ENCODE peak calls at places on chromosome 11, in six cellular contexts. K, Z, N, S, M and V are unnamed samples.
A peak's percentile ranks its signal among the peaks of the same experiment; 100 is the strongest.

GRCh38 chr11:96464695-96465307 is 75.0 kb downstream of the JRKL start:
- DNase-seq in K (peak; percentile 90), Z (no peak), N (no peak), S (no peak), M (peak; percentile 87), V (no peak)

GRCh38 chr11:38791346-38791961 is 2193.4 kb upstream of the RAG2 start:
- DNase-seq in K (peak; percentile 75), Z (no peak), N (peak; percentile 42), S (peak; percentile 29), M (peak; percentile 82), V (no peak)

GRCh38 chr11:29328961-29329441 is 687.8 kb downstream of the KCNA4 start:
- DNase-seq in K (peak; percentile 77), Z (no peak), N (no peak), S (no peak), M (peak; percentile 83), V (no peak)

GRCh38 chr11:23976776-23977380 is 520.0 kb upstream of the LUZP2 start:
- DNase-seq in K (no peak), Z (no peak), N (no peak), S (no peak), M (peak; percentile 24), V (no peak)

GRCh38 chr11:133041928-133042890 is 490.1 kb downstream of the OPCML start:
- DNase-seq in K (no peak), Z (no peak), N (no peak), S (no peak), M (no peak), V (no peak)

GRCh38 chr11:79090191-79090590 is 350.6 kb downstream of the TENM4 start:
- DNase-seq in K (peak; percentile 33), Z (no peak), N (no peak), S (no peak), M (no peak), V (no peak)

GRCh38 chr11:83791557-83791956 is 505.4 kb upstream of the CCDC90B start:
- DNase-seq in K (no peak), Z (no peak), N (no peak), S (no peak), M (no peak), V (no peak)

GRCh38 chr11:102436546-102436945 is 16.0 kb downstream of the TMEM123 start:
- DNase-seq in K (no peak), Z (no peak), N (no peak), S (no peak), M (peak; percentile 37), V (no peak)

GRCh38 chr11:5596611-5597201 is at the start of gene TRIM6:
- DNase-seq in K (peak; percentile 63), Z (peak; percentile 74), N (peak; percentile 54), S (peak; percentile 51), M (peak; percentile 70), V (peak; percentile 73)

DNA sequence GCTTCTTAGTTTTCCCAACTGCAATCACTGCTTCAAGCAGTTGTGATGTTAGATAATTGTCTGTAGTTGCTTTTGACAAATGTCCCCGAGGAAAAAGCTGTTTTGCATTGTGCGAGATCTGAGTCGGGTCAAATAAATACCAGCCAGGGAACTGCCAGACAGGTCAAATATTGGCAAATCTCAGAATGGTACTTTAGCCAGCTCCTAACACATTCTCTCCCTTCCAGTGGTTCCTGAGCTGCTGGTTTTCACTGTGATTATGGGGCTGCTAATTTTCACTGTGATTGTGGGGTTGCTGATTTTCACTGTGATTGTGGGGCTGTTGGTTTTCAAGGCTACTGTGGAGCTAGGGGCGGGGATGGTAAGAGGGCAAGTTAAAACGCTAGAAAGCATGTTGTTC is 14.3 kb downstream of the RASSF10 start:
- DNase-seq in K (no peak), Z (no peak), N (no peak), S (no peak), M (no peak), V (no peak)
- TF ChIP-seq CTCF in K (no peak), Z (no peak), N (no peak), S (no peak), M (no peak), V (no peak)

DNA sequence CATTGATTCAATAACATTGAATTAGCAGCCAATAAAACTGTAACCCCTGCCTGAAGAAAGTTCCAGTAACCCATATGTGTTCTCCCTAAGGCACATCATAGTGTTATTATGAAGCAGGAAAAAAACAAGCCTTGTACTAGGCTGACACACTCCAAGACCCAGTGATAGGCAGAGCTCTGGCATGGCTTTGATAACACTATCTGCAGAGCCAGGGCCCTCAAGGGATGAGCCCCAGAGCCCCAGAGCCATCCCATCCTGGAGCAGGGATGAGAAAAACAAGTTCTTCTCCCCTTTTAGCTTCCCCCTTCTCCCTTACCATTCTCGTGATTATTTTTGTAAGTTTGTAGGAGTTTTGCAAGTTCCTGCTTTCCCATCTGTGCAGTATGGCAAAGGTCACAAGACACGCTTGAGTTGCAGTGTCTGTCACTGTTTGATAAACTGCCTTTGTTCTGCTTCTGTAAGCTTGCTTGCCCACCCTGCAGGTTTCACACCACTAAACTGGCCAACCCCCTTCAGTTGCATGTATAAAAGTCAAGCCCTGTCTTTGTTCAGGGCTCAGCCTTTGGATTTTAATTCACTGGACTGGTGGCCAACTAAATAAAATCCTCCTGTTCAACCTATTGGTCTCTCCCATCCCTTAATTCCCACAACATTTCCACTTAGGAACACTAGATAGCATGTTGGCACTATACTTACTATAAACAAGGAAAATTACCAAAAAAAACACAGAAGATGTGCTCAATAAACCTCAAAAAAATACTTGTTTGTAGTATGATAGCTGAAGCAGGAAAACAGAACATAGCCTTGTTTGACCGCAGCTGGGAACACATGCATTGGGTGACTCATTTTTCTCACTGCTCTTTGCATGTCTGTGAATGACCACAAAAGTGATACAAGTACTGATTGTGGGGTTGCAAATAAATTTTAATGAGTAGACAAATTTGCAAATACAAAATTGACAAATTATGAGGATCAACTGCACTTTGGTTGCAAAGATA is 22.5 kb upstream of the GUCY1A2 start:
- DNase-seq in K (peak; percentile 63), Z (no peak), N (no peak), S (no peak), M (peak; percentile 89), V (no peak)
- H3K4me1 ChIP-seq in K (peaks cover 19% of the 10 kb centered on the region), Z (no peaks in the 10 kb centered on the region), N (no peaks in the 10 kb centered on the region), S (no peaks in the 10 kb centered on the region), M (no peaks in the 10 kb centered on the region), V (no peaks in the 10 kb centered on the region)

DNA sequence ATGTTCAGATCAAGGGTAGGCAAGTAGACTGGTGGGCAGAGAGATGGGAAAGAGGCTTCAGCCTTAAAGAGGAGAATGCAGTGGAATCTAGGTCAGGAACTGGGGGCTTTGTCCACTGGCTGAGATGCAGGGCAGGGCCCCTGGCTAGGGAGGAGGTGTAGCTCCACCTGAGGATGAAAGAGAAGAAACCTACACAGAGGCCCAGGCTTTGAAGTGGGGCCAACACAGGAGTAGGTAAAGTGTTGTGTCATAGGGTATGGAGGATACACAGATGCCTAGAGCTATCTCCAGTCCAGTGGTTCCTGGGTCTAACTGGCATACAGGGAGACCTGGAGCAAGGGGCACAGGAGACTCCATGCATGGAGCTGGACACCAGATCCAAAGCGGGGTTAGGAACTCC is 73.5 kb downstream of the RASSF10 start:
- DNase-seq in K (no peak), Z (no peak), N (no peak), S (no peak), M (no peak), V (no peak)
- TF ChIP-seq CTCF in K (no peak), Z (no peak), N (no peak), S (no peak), M (no peak), V (no peak)

GRCh38 chr11:122656073-122656630 is 630 bp downstream of the UBASH3B start:
- DNase-seq in K (peak; percentile 65), Z (peak; percentile 70), N (peak; percentile 33), S (peak; percentile 57), M (peak; percentile 63), V (peak; percentile 67)

GRCh38 chr11:122653911-122654310 is 1.6 kb upstream of the UBASH3B start:
- DNase-seq in K (no peak), Z (no peak), N (no peak), S (no peak), M (peak; percentile 76), V (no peak)

GRCh38 chr11:122655527-122656072 is at the start of gene UBASH3B:
- DNase-seq in K (peak; percentile 96), Z (peak; percentile 62), N (peak; percentile 79), S (peak; percentile 77), M (peak; percentile 86), V (peak; percentile 69)

GRCh38 chr11:122659676-122660571 is 4.4 kb downstream of the UBASH3B start:
- DNase-seq in K (no peak), Z (no peak), N (no peak), S (no peak), M (no peak), V (no peak)

GRCh38 chr11:122656631-122657101 is 1.1 kb downstream of the UBASH3B start:
- DNase-seq in K (peak; percentile 52), Z (peak; percentile 29), N (no peak), S (peak; percentile 65), M (no peak), V (peak; percentile 66)
- H3K4me1 ChIP-seq in K (peaks cover 48% of the 10 kb centered on the region), Z (peaks cover 4% of the 10 kb centered on the region), N (no peaks in the 10 kb centered on the region), S (peaks cover 58% of the 10 kb centered on the region), M (peaks cover 17% of the 10 kb centered on the region), V (peaks cover 4% of the 10 kb centered on the region)

GRCh38 chr11:81444306-81444705 is 1289.4 kb downstream of the FAM181B start:
- DNase-seq in K (no peak), Z (no peak), N (no peak), S (no peak), M (no peak), V (no peak)
- TF ChIP-seq CTCF in K (no peak), Z (no peak), N (no peak), S (no peak), M (no peak), V (no peak)

DNA sequence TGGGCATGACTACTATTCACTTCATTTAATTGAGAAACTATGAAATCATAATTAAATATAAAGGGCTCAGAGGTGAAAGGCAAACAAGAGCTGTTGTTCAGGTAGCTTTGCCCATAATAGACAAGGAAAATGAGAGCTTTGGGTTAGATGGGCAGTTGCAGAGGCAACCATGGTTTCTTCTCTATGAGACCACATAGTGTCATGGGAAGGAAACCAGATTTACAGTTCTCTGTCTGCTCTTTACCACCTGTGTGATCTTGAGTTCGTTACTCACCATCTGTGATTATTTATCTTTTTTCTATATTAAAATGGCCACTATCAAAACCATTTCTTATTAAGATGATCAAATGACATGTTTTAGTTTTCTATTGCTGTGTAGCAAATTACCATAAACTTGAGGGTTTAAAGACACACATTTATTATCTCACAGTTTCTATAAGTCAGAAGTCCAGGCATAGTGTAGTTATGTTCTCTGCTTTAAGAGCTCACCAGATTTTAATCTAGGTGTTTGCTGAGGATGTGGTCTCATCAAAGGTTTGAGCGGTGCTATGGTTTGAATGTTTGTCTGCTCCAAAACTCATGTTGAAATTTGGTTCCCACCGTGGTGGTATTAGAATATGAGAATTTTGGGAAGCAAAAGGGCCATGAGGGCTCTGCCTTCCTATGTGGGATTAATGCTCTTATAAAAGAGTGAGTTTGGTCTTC is 38.3 kb downstream of the OR2AG2 start:
- DNase-seq in K (no peak), Z (no peak), N (no peak), S (peak; percentile 66), M (no peak), V (no peak)
- H3K4me1 ChIP-seq in K (peaks cover 4% of the 10 kb centered on the region), Z (no peaks in the 10 kb centered on the region), N (no peaks in the 10 kb centered on the region), S (peaks cover 60% of the 10 kb centered on the region), M (no peaks in the 10 kb centered on the region), V (no peaks in the 10 kb centered on the region)

DNA sequence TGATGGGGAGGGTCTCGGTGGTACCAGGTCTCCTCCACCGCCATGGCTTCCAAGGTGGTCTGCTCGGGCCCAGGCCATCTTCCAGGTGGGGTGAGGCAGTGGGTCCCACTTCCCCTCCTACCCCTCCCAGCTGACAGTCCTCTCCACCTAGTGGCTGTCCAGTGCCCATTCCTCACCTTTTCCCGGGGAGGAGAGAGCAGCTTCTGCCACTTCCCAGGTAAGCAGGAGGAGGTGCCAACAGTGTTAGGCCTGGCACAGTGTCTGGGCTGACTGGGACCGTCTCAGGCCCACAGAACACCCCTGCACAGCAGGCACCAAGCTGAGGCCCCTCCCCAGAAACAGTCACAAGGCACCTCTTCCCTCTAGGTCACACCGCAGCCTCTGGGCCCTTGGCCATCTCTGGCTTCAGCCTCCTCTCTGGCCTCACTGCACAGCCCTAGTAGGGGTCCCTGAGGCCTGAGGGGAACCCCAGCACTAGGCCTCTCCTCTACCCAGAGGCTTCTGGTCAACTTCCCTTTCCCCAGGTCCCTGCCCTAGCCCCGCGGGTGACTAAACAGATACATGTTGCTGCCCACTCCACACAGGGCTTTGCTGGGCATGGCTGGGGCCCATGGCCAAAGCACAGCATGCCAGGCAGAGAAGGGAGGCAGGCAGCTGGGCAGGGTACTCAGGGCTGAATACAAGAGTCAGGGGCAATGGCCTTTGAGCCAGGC is 2.3 kb upstream of the ANKRD13D start:
- DNase-seq in K (no peak), Z (no peak), N (no peak), S (no peak), M (no peak), V (peak; percentile 60)
- TF ChIP-seq CTCF in K (peak; percentile 40), Z (no peak), N (no peak), S (peak; percentile 18), M (no peak), V (no peak)